ENCODE peak calls at places on chromosomes 11 and 22, in ten cellular contexts. One of them, this sample, is unnamed.
A peak's percentile ranks its signal among the peaks of the same experiment; 100 is the strongest.

GRCh38 chr11:70078095-70078795 is at the start of gene ANO1:
- DNase-seq in WTC11: peak; percentile 36
- DNase-seq in heart left ventricle: no peak
- DNase-seq in IMR-90: peak; percentile 19
- DNase-seq in tibial artery: peak; percentile 22
- DNase-seq in GM10248: no peak
- DNase-seq in WERI-Rb-1: no peak
- DNase-seq in CD8-positive, alpha-beta T cell: no peak
- DNase-seq in choroid plexus epithelial cell: no peak
- DNase-seq in HCT116: no peak
- DNase-seq in this sample: peak; percentile 51

GRCh38 chr11:27485930-27486773 is 13.6 kb upstream of the LGR4 start:
- DNase-seq in WTC11: no peak
- DNase-seq in heart left ventricle: no peak
- DNase-seq in IMR-90: peak; percentile 61
- DNase-seq in tibial artery: no peak
- DNase-seq in GM10248: peak; percentile 43
- DNase-seq in WERI-Rb-1: no peak
- DNase-seq in CD8-positive, alpha-beta T cell: no peak
- DNase-seq in choroid plexus epithelial cell: peak; percentile 75
- DNase-seq in HCT116: peak; percentile 37
- DNase-seq in this sample: peak; percentile 47

GRCh38 chr11:22725079-22725478 is 58.7 kb downstream of the GAS2 start:
- DNase-seq in WTC11: no peak
- DNase-seq in heart left ventricle: no peak
- DNase-seq in IMR-90: peak; percentile 1
- DNase-seq in tibial artery: no peak
- DNase-seq in GM10248: no peak
- DNase-seq in WERI-Rb-1: no peak
- DNase-seq in CD8-positive, alpha-beta T cell: no peak
- DNase-seq in choroid plexus epithelial cell: peak; percentile 12
- DNase-seq in HCT116: no peak
- DNase-seq in this sample: no peak

GRCh38 chr11:130783322-130783721 is 133.0 kb downstream of the SNX19 start:
- DNase-seq in WTC11: no peak
- DNase-seq in heart left ventricle: no peak
- DNase-seq in IMR-90: no peak
- DNase-seq in tibial artery: no peak
- DNase-seq in GM10248: no peak
- DNase-seq in WERI-Rb-1: no peak
- DNase-seq in CD8-positive, alpha-beta T cell: no peak
- DNase-seq in choroid plexus epithelial cell: peak; percentile 32
- DNase-seq in HCT116: no peak
- DNase-seq in this sample: no peak

GRCh38 chr11:697028-697491 is 1.4 kb downstream of the TMEM80 start:
- DNase-seq in WTC11: no peak
- DNase-seq in heart left ventricle: no peak
- DNase-seq in IMR-90: peak; percentile 90
- DNase-seq in tibial artery: no peak
- DNase-seq in GM10248: peak; percentile 48
- DNase-seq in WERI-Rb-1: no peak
- DNase-seq in CD8-positive, alpha-beta T cell: no peak
- DNase-seq in choroid plexus epithelial cell: peak; percentile 91
- DNase-seq in HCT116: no peak
- DNase-seq in this sample: no peak

GRCh38 chr11:65060913-65061408 is 2.6 kb upstream of the NAALADL1 start:
- DNase-seq in WTC11: peak; percentile 62
- DNase-seq in heart left ventricle: no peak
- DNase-seq in IMR-90: no peak
- DNase-seq in tibial artery: no peak
- DNase-seq in GM10248: no peak
- DNase-seq in WERI-Rb-1: no peak
- DNase-seq in CD8-positive, alpha-beta T cell: no peak
- DNase-seq in choroid plexus epithelial cell: peak; percentile 47
- DNase-seq in HCT116: no peak
- DNase-seq in this sample: no peak

GRCh38 chr11:100821198-100821597 is 134.1 kb downstream of the ARHGAP42 start:
- DNase-seq in WTC11: no peak
- DNase-seq in heart left ventricle: no peak
- DNase-seq in IMR-90: no peak
- DNase-seq in tibial artery: no peak
- DNase-seq in GM10248: no peak
- DNase-seq in WERI-Rb-1: no peak
- DNase-seq in CD8-positive, alpha-beta T cell: no peak
- DNase-seq in choroid plexus epithelial cell: no peak
- DNase-seq in HCT116: no peak
- DNase-seq in this sample: no peak

GRCh38 chr22:24067587-24068376 is 56.7 kb downstream of the CABIN1 start:
- DNase-seq in WTC11: no peak
- DNase-seq in heart left ventricle: no peak
- DNase-seq in IMR-90: no peak
- DNase-seq in tibial artery: no peak
- DNase-seq in GM10248: no peak
- DNase-seq in WERI-Rb-1: no peak
- DNase-seq in CD8-positive, alpha-beta T cell: no peak
- DNase-seq in choroid plexus epithelial cell: no peak
- DNase-seq in HCT116: no peak
- DNase-seq in this sample: no peak

GRCh38 chr11:84022221-84022620 is 736.1 kb upstream of the CCDC90B start:
- DNase-seq in WTC11: no peak
- DNase-seq in heart left ventricle: no peak
- DNase-seq in IMR-90: no peak
- DNase-seq in tibial artery: no peak
- DNase-seq in GM10248: no peak
- DNase-seq in WERI-Rb-1: no peak
- DNase-seq in CD8-positive, alpha-beta T cell: no peak
- DNase-seq in choroid plexus epithelial cell: peak; percentile 30
- DNase-seq in HCT116: no peak
- DNase-seq in this sample: no peak

GRCh38 chr11:1031121-1031899 is 5.2 kb downstream of the MUC6 start:
- DNase-seq in WTC11: no peak
- DNase-seq in heart left ventricle: no peak
- DNase-seq in IMR-90: no peak
- DNase-seq in tibial artery: no peak
- DNase-seq in GM10248: no peak
- DNase-seq in WERI-Rb-1: no peak
- DNase-seq in CD8-positive, alpha-beta T cell: no peak
- DNase-seq in choroid plexus epithelial cell: no peak
- DNase-seq in HCT116: no peak
- DNase-seq in this sample: no peak

GRCh38 chr11:14499178-14499559 is 442 bp downstream of the COPB1 start:
- DNase-seq in WTC11: peak; percentile 23
- DNase-seq in heart left ventricle: peak; percentile 39
- DNase-seq in IMR-90: peak; percentile 10
- DNase-seq in tibial artery: peak; percentile 28
- DNase-seq in GM10248: no peak
- DNase-seq in WERI-Rb-1: peak; percentile 19
- DNase-seq in CD8-positive, alpha-beta T cell: peak; percentile 51
- DNase-seq in choroid plexus epithelial cell: peak; percentile 22
- DNase-seq in HCT116: no peak
- DNase-seq in this sample: peak; percentile 57

GRCh38 chr11:111429066-111429506 is 50.0 kb upstream of the POU2AF1 start:
- DNase-seq in WTC11: peak; percentile 75
- DNase-seq in heart left ventricle: peak; percentile 42
- DNase-seq in IMR-90: peak; percentile 37
- DNase-seq in tibial artery: peak; percentile 77
- DNase-seq in GM10248: peak; percentile 58
- DNase-seq in WERI-Rb-1: peak; percentile 64
- DNase-seq in CD8-positive, alpha-beta T cell: peak; percentile 42
- DNase-seq in choroid plexus epithelial cell: peak; percentile 74
- DNase-seq in HCT116: peak; percentile 39
- DNase-seq in this sample: peak; percentile 39

GRCh38 chr11:86678823-86679222 is 6.4 kb upstream of the ME3 start:
- DNase-seq in WTC11: no peak
- DNase-seq in heart left ventricle: no peak
- DNase-seq in IMR-90: peak; percentile 80
- DNase-seq in tibial artery: no peak
- DNase-seq in GM10248: no peak
- DNase-seq in WERI-Rb-1: no peak
- DNase-seq in CD8-positive, alpha-beta T cell: no peak
- DNase-seq in choroid plexus epithelial cell: peak; percentile 66
- DNase-seq in HCT116: no peak
- DNase-seq in this sample: no peak

GRCh38 chr22:25747245-25747944 is 5.4 kb downstream of the MYO18B start:
- DNase-seq in WTC11: no peak
- DNase-seq in heart left ventricle: peak; percentile 49
- DNase-seq in IMR-90: peak; percentile 88
- DNase-seq in tibial artery: peak; percentile 78
- DNase-seq in GM10248: no peak
- DNase-seq in WERI-Rb-1: no peak
- DNase-seq in CD8-positive, alpha-beta T cell: no peak
- DNase-seq in choroid plexus epithelial cell: peak; percentile 85
- DNase-seq in HCT116: peak; percentile 45
- DNase-seq in this sample: no peak

GRCh38 chr11:63573881-63574855 is 11.0 kb upstream of the PLAAT2 start:
- DNase-seq in WTC11: no peak
- DNase-seq in heart left ventricle: peak; percentile 56
- DNase-seq in IMR-90: peak; percentile 85
- DNase-seq in tibial artery: peak; percentile 30
- DNase-seq in GM10248: peak; percentile 26
- DNase-seq in WERI-Rb-1: peak; percentile 9
- DNase-seq in CD8-positive, alpha-beta T cell: peak; percentile 36
- DNase-seq in choroid plexus epithelial cell: peak; percentile 96
- DNase-seq in HCT116: no peak
- DNase-seq in this sample: no peak

GRCh38 chr22:50674606-50675552 is 2.3 kb downstream of the SHANK3 start:
- DNase-seq in WTC11: peak; percentile 90
- DNase-seq in heart left ventricle: no peak
- DNase-seq in IMR-90: no peak
- DNase-seq in tibial artery: no peak
- DNase-seq in GM10248: peak; percentile 38
- DNase-seq in WERI-Rb-1: peak; percentile 79
- DNase-seq in CD8-positive, alpha-beta T cell: no peak
- DNase-seq in choroid plexus epithelial cell: no peak
- DNase-seq in HCT116: peak; percentile 61
- DNase-seq in this sample: peak; percentile 77

GRCh38 chr11:67691149-67691548 is 16.7 kb upstream of the ALDH3B2 start:
- DNase-seq in WTC11: no peak
- DNase-seq in heart left ventricle: no peak
- DNase-seq in IMR-90: no peak
- DNase-seq in tibial artery: no peak
- DNase-seq in GM10248: no peak
- DNase-seq in WERI-Rb-1: no peak
- DNase-seq in CD8-positive, alpha-beta T cell: no peak
- DNase-seq in choroid plexus epithelial cell: peak; percentile 19
- DNase-seq in HCT116: no peak
- DNase-seq in this sample: no peak
- TF ChIP-seq CTCF in WTC11: no peak
- TF ChIP-seq CTCF in heart left ventricle: no peak
- TF ChIP-seq CTCF in IMR-90: no peak
- TF ChIP-seq CTCF in tibial artery: no peak
- TF ChIP-seq CTCF in GM10248: peak; percentile 26
- TF ChIP-seq CTCF in WERI-Rb-1: peak; percentile 13
- TF ChIP-seq CTCF in CD8-positive, alpha-beta T cell: no peak
- TF ChIP-seq CTCF in choroid plexus epithelial cell: peak; percentile 45
- TF ChIP-seq CTCF in HCT116: peak; percentile 47
- TF ChIP-seq CTCF in this sample: no peak

GRCh38 chr22:46842606-46843005 is 80.2 kb downstream of the TBC1D22A start:
- DNase-seq in WTC11: no peak
- DNase-seq in heart left ventricle: no peak
- DNase-seq in IMR-90: no peak
- DNase-seq in tibial artery: no peak
- DNase-seq in GM10248: no peak
- DNase-seq in WERI-Rb-1: no peak
- DNase-seq in CD8-positive, alpha-beta T cell: no peak
- DNase-seq in choroid plexus epithelial cell: no peak
- DNase-seq in HCT116: no peak
- DNase-seq in this sample: no peak
- TF ChIP-seq CTCF in WTC11: no peak
- TF ChIP-seq CTCF in heart left ventricle: no peak
- TF ChIP-seq CTCF in IMR-90: no peak
- TF ChIP-seq CTCF in tibial artery: no peak
- TF ChIP-seq CTCF in GM10248: no peak
- TF ChIP-seq CTCF in WERI-Rb-1: no peak
- TF ChIP-seq CTCF in CD8-positive, alpha-beta T cell: no peak
- TF ChIP-seq CTCF in choroid plexus epithelial cell: no peak
- TF ChIP-seq CTCF in HCT116: no peak
- TF ChIP-seq CTCF in this sample: no peak

DNA sequence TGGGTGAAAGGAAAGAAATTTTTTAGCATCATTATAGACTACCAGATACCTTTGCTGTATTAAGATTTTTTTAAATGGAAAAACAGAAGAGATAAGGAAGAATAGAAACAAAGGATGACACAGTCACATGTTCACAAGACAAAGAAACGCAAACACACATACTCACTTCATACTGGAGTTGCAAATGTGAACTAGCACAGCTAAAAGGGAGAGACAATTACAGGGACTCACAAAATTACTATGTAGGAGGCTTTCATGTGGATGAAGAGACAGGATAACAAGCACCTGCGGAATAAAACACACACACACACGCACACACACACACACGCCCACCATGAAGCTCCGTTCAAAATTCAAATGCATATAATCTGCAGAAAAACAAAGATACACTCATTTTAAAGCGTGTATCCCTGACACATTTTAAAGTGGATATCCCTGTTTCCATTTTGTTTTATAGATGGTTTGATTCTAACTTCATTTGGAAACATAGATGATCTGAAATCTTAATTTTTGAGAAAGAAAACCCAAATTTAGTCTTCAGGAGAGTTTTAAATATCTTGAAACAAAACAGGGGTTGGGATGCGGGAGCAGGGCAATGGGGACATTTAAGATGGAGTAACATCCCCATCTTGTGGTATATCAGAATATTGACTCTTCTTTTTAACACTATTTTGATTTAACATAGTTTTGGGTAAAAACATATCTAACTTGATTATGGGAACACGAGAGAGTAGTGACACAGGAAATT is 36.7 kb downstream of the JRKL start:
- DNase-seq in WTC11: no peak
- DNase-seq in heart left ventricle: no peak
- DNase-seq in IMR-90: peak; percentile 61
- DNase-seq in tibial artery: no peak
- DNase-seq in GM10248: peak; percentile 42
- DNase-seq in WERI-Rb-1: no peak
- DNase-seq in CD8-positive, alpha-beta T cell: no peak
- DNase-seq in choroid plexus epithelial cell: peak; percentile 72
- DNase-seq in HCT116: peak; percentile 19
- DNase-seq in this sample: peak; percentile 19
- TF ChIP-seq CTCF in WTC11: peak; percentile 32
- TF ChIP-seq CTCF in heart left ventricle: peak; percentile 49
- TF ChIP-seq CTCF in IMR-90: peak; percentile 70
- TF ChIP-seq CTCF in tibial artery: peak; percentile 74
- TF ChIP-seq CTCF in GM10248: peak; percentile 18
- TF ChIP-seq CTCF in WERI-Rb-1: peak; percentile 14
- TF ChIP-seq CTCF in CD8-positive, alpha-beta T cell: peak; percentile 71
- TF ChIP-seq CTCF in choroid plexus epithelial cell: peak; percentile 58
- TF ChIP-seq CTCF in HCT116: peak; percentile 67
- TF ChIP-seq CTCF in this sample: peak; percentile 66

GRCh38 chr11:46175401-46176002 is 54.2 kb upstream of the PHF21A start:
- DNase-seq in WTC11: no peak
- DNase-seq in heart left ventricle: no peak
- DNase-seq in IMR-90: no peak
- DNase-seq in tibial artery: no peak
- DNase-seq in GM10248: no peak
- DNase-seq in WERI-Rb-1: no peak
- DNase-seq in CD8-positive, alpha-beta T cell: no peak
- DNase-seq in choroid plexus epithelial cell: no peak
- DNase-seq in HCT116: no peak
- DNase-seq in this sample: no peak

GRCh38 chr11:46176421-46176820 is 55.2 kb upstream of the PHF21A start:
- DNase-seq in WTC11: no peak
- DNase-seq in heart left ventricle: no peak
- DNase-seq in IMR-90: no peak
- DNase-seq in tibial artery: no peak
- DNase-seq in GM10248: no peak
- DNase-seq in WERI-Rb-1: no peak
- DNase-seq in CD8-positive, alpha-beta T cell: no peak
- DNase-seq in choroid plexus epithelial cell: no peak
- DNase-seq in HCT116: no peak
- DNase-seq in this sample: no peak

GRCh38 chr11:46170797-46171196 is 49.5 kb upstream of the PHF21A start:
- DNase-seq in WTC11: no peak
- DNase-seq in heart left ventricle: no peak
- DNase-seq in IMR-90: no peak
- DNase-seq in tibial artery: no peak
- DNase-seq in GM10248: no peak
- DNase-seq in WERI-Rb-1: no peak
- DNase-seq in CD8-positive, alpha-beta T cell: no peak
- DNase-seq in choroid plexus epithelial cell: no peak
- DNase-seq in HCT116: no peak
- DNase-seq in this sample: no peak
- TF ChIP-seq CTCF in WTC11: no peak
- TF ChIP-seq CTCF in heart left ventricle: no peak
- TF ChIP-seq CTCF in IMR-90: no peak
- TF ChIP-seq CTCF in tibial artery: no peak
- TF ChIP-seq CTCF in GM10248: no peak
- TF ChIP-seq CTCF in WERI-Rb-1: no peak
- TF ChIP-seq CTCF in CD8-positive, alpha-beta T cell: no peak
- TF ChIP-seq CTCF in choroid plexus epithelial cell: no peak
- TF ChIP-seq CTCF in HCT116: no peak
- TF ChIP-seq CTCF in this sample: no peak

This sample was measured in nephron progenitor cell.